ENCODE peak calls at places on chromosome 16, in four cellular contexts. F is heart right ventricle, J is GM23338, D is cardiac muscle cell. A is an unnamed sample. For H3K4me1, the result is how much of the 10 kb centered on the place peaks cover.

GRCh38 chr16:50252082-50252611 is 14.2 kb upstream of the ADCY7 start:
- DNase-seq in J (no peak), D (no peak), F (no peak), A (no peak)

GRCh38 chr16:70157105-70157476 is 16.5 kb upstream of the CLEC18C start:
- DNase-seq in F (no peak), D (no peak), J (no peak), A (no peak)

GRCh38 chr16:13041646-13042045 is 140.2 kb downstream of the SHISA9 start:
- DNase-seq in F (no peak), J (no peak), D (no peak), A (no peak)

GRCh38 chr16:51302042-51302441 is 151.0 kb upstream of the SALL1 start:
- DNase-seq in F (no peak), D (no peak), J (no peak), A (no peak)

GRCh38 chr16:73572135-73572534 is 524.2 kb upstream of the ZFHX3 start:
- DNase-seq in J (peak), D (no peak), F (peak), A (no peak)

GRCh38 chr16:49012961-49013726 is 268.5 kb downstream of the CBLN1 start:
- DNase-seq in D (no peak), J (no peak), F (peak), A (no peak)

GRCh38 chr16:70656712-70657263 is 10.4 kb downstream of the IL34 start:
- DNase-seq in J (peak), F (no peak), D (no peak), A (no peak)

GRCh38 chr16:51114369-51114768 is 36.7 kb downstream of the SALL1 start:
- DNase-seq in F (no peak), J (peak), D (no peak), A (no peak)

GRCh38 chr16:80081851-80082250 is 458.9 kb upstream of the DYNLRB2 start:
- DNase-seq in F (no peak), D (no peak), J (no peak), A (no peak)

GRCh38 chr16:49712567-49712966 is 143.3 kb downstream of the ZNF423 start:
- DNase-seq in J (no peak), F (no peak), D (no peak), A (no peak)

GRCh38 chr16:68416057-68417046 is 32.0 kb downstream of the SMPD3 start:
- DNase-seq in F (no peak), J (no peak), D (no peak), A (no peak)

GRCh38 chr16:49330562-49331201 is 42.9 kb upstream of the C16orf78 start:
- DNase-seq in F (no peak), J (no peak), D (no peak), A (no peak)

GRCh38 chr16:23959801-23960072 is 124.0 kb downstream of the PRKCB start:
- DNase-seq in F (no peak), D (no peak), J (no peak), A (no peak)

GRCh38 chr16:79328327-79329162 is 272.0 kb downstream of the MAF start:
- DNase-seq in F (no peak), D (no peak), J (peak), A (no peak)

GRCh38 chr16:1154291-1154886 is 1.5 kb downstream of the CACNA1H start:
- DNase-seq in F (no peak), D (no peak), J (peak), A (no peak)

GRCh38 chr16:75702247-75702646 is 986 bp upstream of the DUXB start:
- DNase-seq in J (peak), D (no peak), F (no peak), A (no peak)

GRCh38 chr16:7405166-7405565 is 72.5 kb downstream of the RBFOX1 start:
- DNase-seq in F (peak), D (no peak), J (peak), A (no peak)

GRCh38 chr16:1309888-1310831 is 724 bp downstream of the UBE2I start:
- DNase-seq in J (no peak), D (peak), F (peak), A (peak)

GRCh38 chr16:73196670-73197069 is 148.7 kb upstream of the ZFHX3 start:
- DNase-seq in D (peak), F (peak), J (peak), A (peak)

GRCh38 chr16:70712359-70712758 is 26.5 kb upstream of the MTSS2 start:
- DNase-seq in D (no peak), F (no peak), J (no peak), A (no peak)

GRCh38 chr16:9176547-9177418 is 85.3 kb downstream of the HAPSTR1 start:
- DNase-seq in F (no peak), D (no peak), J (no peak), A (no peak)

GRCh38 chr16:46857261-46857962 is 26.4 kb upstream of the C16orf87 start:
- DNase-seq in D (peak), J (peak), F (no peak), A (peak)

GRCh38 chr16:46855389-46855788 is 24.4 kb upstream of the C16orf87 start:
- DNase-seq in D (no peak), J (no peak), F (no peak), A (no peak)

GRCh38 chr16:46854846-46855245 is 23.9 kb upstream of the C16orf87 start:
- DNase-seq in F (no peak), D (no peak), J (no peak), A (no peak)

GRCh38 chr16:46859719-46860152 is 24.4 kb upstream of the GPT2 start:
- DNase-seq in J (peak), D (peak), F (no peak), A (no peak)

DNA sequence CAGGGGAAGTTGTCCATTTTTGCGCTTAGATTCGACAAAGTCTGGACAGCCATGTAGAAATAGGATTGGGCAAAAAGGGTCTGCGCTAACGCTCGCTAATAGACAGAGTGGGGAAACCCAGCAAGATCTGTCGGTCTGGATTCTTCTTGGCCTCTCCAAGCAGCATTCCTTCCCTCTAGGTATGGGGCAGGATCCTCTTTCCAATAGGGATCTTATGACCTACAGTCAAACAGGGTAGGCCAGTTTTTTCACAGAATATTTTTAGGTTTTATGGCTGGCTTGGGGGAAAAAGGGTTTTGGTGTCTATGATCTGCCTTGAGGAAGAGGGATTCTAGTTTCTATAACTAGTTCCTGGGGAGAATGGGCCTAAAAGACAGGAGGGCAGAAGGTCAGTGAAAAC is 26.0 kb upstream of the GPT2 start:
- DNase-seq in D (no peak), J (no peak), F (no peak), A (no peak)
- H3K4me1 ChIP-seq in D (under half), J (under half), F (under half), A (under half)

GRCh38 chr16:56202036-56202435 is 10.7 kb downstream of the GNAO1 start:
- DNase-seq in J (no peak), F (no peak), D (no peak), A (no peak)

GRCh38 chr16:56199164-56199563 is 7.9 kb downstream of the GNAO1 start:
- DNase-seq in F (no peak), J (no peak), D (no peak), A (no peak)

GRCh38 chr16:56201030-56201429 is 9.7 kb downstream of the GNAO1 start:
- DNase-seq in J (no peak), F (no peak), D (no peak), A (no peak)

GRCh38 chr16:56204836-56205235 is 13.5 kb downstream of the GNAO1 start:
- DNase-seq in J (no peak), F (no peak), D (no peak), A (no peak)

GRCh38 chr16:56203052-56203451 is 11.8 kb downstream of the GNAO1 start:
- DNase-seq in D (peak), F (peak), J (peak), A (peak)
- TF ChIP-seq CTCF in D (peak), F (peak), J (peak), A (peak)

GRCh38 chr16:72009779-72010178 is 1.2 kb downstream of the DHODH start:
- DNase-seq in J (no peak), F (no peak), D (no peak), A (no peak)
- H3K4me3 ChIP-seq in J (peak), F (no peak), D (no peak), A (no peak)

DNA sequence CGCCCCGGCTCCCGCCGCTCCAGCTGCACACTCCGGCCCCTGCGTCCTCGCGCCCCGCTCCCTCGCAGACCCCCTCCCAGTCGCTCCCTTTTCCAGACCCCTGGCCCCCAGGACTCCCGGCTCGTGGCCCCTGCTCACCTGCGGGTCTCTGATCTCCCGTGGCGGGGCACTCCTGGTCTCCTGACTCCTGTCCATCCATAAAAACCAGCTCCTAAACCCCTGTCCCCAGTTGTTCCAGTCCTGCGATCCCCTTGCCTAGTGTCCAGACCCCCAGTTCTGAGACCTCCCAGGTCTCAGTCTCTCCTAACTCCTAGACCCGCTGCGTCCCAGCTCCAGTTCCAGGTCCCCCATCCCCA is 294 bp downstream of the SNX29 start:
- DNase-seq in D (no peak), J (peak), F (no peak), A (no peak)
- H3K4me1 ChIP-seq in D (under half), J (under half), F (under half), A (under half)

GRCh38 chr16:30697264-30698138 is 1.5 kb upstream of the SRCAP start:
- DNase-seq in F (no peak), J (peak), D (no peak), A (peak)

GRCh38 chr16:30699615-30700099 is 686 bp downstream of the SRCAP start:
- DNase-seq in J (no peak), D (no peak), F (no peak), A (no peak)

GRCh38 chr16:30700491-30700890 is 1.5 kb downstream of the SRCAP start:
- DNase-seq in F (peak), J (no peak), D (peak), A (no peak)

GRCh38 chr16:30698139-30698815 is 694 bp upstream of the SRCAP start:
- DNase-seq in J (peak), F (peak), D (peak), A (peak)

GRCh38 chr16:30698816-30699614 is at the start of gene SRCAP:
- DNase-seq in D (peak), J (peak), F (peak), A (peak)
- TF ChIP-seq CTCF in D (no peak), J (no peak), F (no peak), A (no peak)